ENCODE peak calls at places on chromosomes 5 and 9, in ten cellular contexts. Y is WERI-Rb-1, G is tibial artery, Z is uterus, H is A549, L is H9, J is right cardiac atrium, T is GM23248, D is upper lobe of left lung, V is upper lobe of right lung. I is an unnamed sample.
A peak's percentile ranks its signal among the peaks of the same experiment; 100 is the strongest.

GRCh38 chr5:40442346-40442745 is 237.4 kb upstream of the PTGER4 start:
- DNase-seq in L (no peak), Z (no peak), J (no peak), Y (no peak), D (no peak), V (no peak), T (peak; percentile 41), H (no peak), G (no peak), I (no peak)

GRCh38 chr5:65102501-65102825 is 333.7 kb downstream of the CWC27 start:
- DNase-seq in D (no peak), T (no peak), Z (no peak), J (no peak), L (peak; percentile 40), Y (no peak), H (no peak), G (no peak), V (no peak), I (no peak)

GRCh38 chr9:122941560-122942234 is 877 bp downstream of the RABGAP1 start:
- DNase-seq in Y (no peak), D (no peak), T (peak; percentile 80), J (no peak), Z (no peak), H (no peak), L (no peak), G (no peak), V (no peak), I (peak; percentile 37)

GRCh38 chr5:159061186-159061796 is 38.4 kb downstream of the EBF1 start:
- DNase-seq in J (peak; percentile 79), Z (peak; percentile 63), D (no peak), L (no peak), V (no peak), G (peak; percentile 74), Y (peak; percentile 43), H (no peak), T (peak; percentile 97), I (no peak)

GRCh38 chr9:33524431-33524947 is 438 bp downstream of the ANKRD18B start:
- DNase-seq in H (peak; percentile 33), D (no peak), L (peak; percentile 35), G (no peak), T (peak; percentile 28), Z (no peak), J (no peak), Y (peak; percentile 30), V (no peak), I (peak; percentile 51)

GRCh38 chr5:33010851-33011250 is 299.7 kb downstream of the NPR3 start:
- DNase-seq in L (no peak), D (no peak), G (no peak), V (no peak), T (peak; percentile 59), J (no peak), Z (no peak), Y (no peak), H (no peak), I (no peak)

GRCh38 chr5:54753034-54753433 is 232.4 kb downstream of the ESM1 start:
- DNase-seq in J (no peak), G (no peak), H (no peak), Z (no peak), D (no peak), L (no peak), V (no peak), T (peak; percentile 82), Y (no peak), I (no peak)

GRCh38 chr9:115008536-115008935 is 78.1 kb upstream of the TNFSF8 start:
- DNase-seq in H (peak; percentile 51), J (no peak), T (peak; percentile 96), G (no peak), L (no peak), Y (peak; percentile 55), V (no peak), D (peak; percentile 50), Z (no peak), I (no peak)

GRCh38 chr5:62315376-62316049 is 9.5 kb downstream of the KIF2A start:
- DNase-seq in T (peak; percentile 40), Z (no peak), G (no peak), H (no peak), V (no peak), Y (peak; percentile 23), D (no peak), L (no peak), J (no peak), I (no peak)

GRCh38 chr5:28374492-28374934 is 1336.1 kb upstream of the CDH9 start:
- DNase-seq in V (peak; percentile 80), T (no peak), H (peak; percentile 89), Y (no peak), L (no peak), D (peak; percentile 86), Z (no peak), J (no peak), G (no peak), I (no peak)

GRCh38 chr5:160269017-160269416 is 39.7 kb downstream of the FABP6 start:
- DNase-seq in Z (peak; percentile 76), D (peak; percentile 97), T (peak; percentile 57), Y (no peak), H (no peak), J (peak; percentile 92), L (no peak), G (peak; percentile 78), V (peak; percentile 94), I (no peak)

DNA sequence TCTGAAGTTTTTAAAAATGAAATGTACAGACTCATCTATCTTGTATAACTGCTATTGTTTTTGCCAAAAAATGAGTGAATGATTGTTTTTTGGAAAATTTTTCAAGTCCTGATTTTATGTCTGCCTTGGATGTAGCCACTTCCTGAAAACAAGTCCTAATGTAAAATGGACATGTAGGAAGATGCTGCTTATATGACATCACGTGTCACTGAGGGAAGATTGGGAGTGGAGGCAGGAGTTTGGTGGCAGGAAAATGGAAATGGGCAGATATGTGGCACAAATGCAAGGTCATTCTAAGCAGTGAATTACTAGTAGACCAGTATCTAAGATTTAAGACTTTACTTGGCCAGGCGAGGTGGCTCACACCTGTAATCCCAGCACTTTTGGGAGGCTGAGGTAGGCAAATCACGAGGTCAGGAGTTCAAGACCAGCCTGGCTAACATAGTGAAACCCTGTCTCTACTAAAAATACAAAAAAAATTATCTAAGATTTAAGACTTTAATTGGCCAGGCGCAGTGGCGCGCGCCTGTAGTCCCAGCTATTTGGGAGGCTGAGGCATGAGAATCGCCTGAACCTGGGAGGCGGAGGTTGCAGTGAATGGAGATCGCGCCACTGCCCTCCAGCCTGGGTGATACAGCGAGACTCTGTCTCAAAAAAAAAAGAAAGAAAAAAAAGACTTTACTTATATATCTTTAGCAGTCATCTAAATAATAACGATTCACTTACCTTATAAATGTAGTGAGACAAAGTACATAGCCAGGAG is 3.4 kb downstream of the DAPK1 start:
- DNase-seq in L (no peak), Z (no peak), Y (no peak), H (no peak), V (no peak), G (no peak), D (no peak), J (no peak), T (no peak), I (no peak)
- H3K27ac ChIP-seq in L (no peak overlapping the region), Z (no peak overlapping the region), Y (no peak overlapping the region), H (no peak overlapping the region), V (peak overlapping the region; percentile 38), G (no peak overlapping the region), D (peak overlapping the region; percentile 44), J (no peak overlapping the region), T (no peak overlapping the region), I (no peak overlapping the region)

GRCh38 chr9:121359358-121360294 is 10.4 kb downstream of the STOM start:
- DNase-seq in J (no peak), Z (no peak), Y (no peak), G (no peak), H (no peak), T (peak; percentile 27), V (no peak), D (no peak), L (no peak), I (no peak)

GRCh38 chr9:121360975-121361374 is 9.1 kb downstream of the STOM start:
- DNase-seq in J (no peak), Z (no peak), L (no peak), G (no peak), D (no peak), V (no peak), T (peak; percentile 94), H (no peak), Y (no peak), I (no peak)

GRCh38 chr9:121367651-121368510 is 2.2 kb downstream of the STOM start:
- DNase-seq in G (no peak), Y (no peak), L (no peak), Z (no peak), H (peak; percentile 27), T (peak; percentile 56), J (no peak), D (no peak), V (no peak), I (peak; percentile 51)

GRCh38 chr9:121362813-121363585 is 7.1 kb downstream of the STOM start:
- DNase-seq in V (no peak), J (no peak), Z (no peak), L (no peak), Y (no peak), T (peak; percentile 85), G (no peak), D (no peak), H (peak; percentile 48), I (no peak)

GRCh38 chr9:121363586-121363961 is 6.5 kb downstream of the STOM start:
- DNase-seq in Z (no peak), T (no peak), G (no peak), J (no peak), L (no peak), Y (no peak), D (no peak), V (no peak), H (no peak), I (no peak)
- H3K27ac ChIP-seq in Z (peak overlapping the region; percentile 75), T (peak overlapping the region; percentile 87), G (peak overlapping the region; percentile 93), J (no peak overlapping the region), L (no peak overlapping the region), Y (peak overlapping the region; percentile 34), D (peak overlapping the region; percentile 56), V (peak overlapping the region; percentile 95), H (peak overlapping the region; percentile 55), I (no peak overlapping the region)

GRCh38 chr5:173744527-173744926 is 128.1 kb upstream of the BOD1 start:
- DNase-seq in Z (no peak), Y (no peak), H (no peak), V (no peak), T (no peak), J (no peak), D (no peak), G (no peak), L (no peak), I (peak; percentile 34)
- H3K27ac ChIP-seq in Z (peak overlapping the region; percentile 37), Y (peak overlapping the region; percentile 71), H (no peak overlapping the region), V (no peak overlapping the region), T (no peak overlapping the region), J (no peak overlapping the region), D (no peak overlapping the region), G (no peak overlapping the region), L (no peak overlapping the region), I (peak overlapping the region; percentile 13)

DNA sequence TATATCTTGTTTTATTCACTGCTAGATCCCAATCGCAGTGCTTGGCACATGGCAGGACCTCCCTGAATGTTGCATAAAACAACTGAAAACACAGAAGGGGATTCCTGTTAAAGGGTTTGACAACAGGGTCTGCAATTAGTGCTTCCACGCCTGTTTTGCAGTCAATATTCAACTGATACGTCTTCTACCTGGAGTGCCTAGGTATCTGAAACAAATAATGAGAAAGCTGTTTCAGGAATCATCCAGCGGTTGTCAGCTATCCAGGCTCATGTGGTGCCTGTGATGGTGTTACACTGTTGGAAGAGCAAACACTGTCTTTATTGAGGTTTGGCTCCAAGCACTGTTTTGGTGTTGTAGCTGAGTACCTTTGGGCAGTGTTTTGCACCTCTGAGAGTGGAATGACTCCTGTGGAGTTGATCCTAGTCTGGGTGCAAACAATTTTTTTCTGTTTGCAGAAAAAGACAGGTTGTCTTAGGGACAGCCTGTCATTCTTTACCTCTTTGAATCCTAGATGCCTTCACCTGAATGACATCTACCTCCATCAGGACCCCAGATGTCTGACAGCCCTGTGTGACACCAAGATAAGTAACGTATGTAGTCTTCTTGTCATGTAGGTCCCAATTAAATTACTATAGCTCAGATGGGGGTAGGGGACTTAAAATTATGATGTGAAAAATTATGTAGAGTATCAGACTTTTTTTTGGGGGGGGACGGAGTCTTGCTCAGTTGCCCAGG is 14.8 kb upstream of the MATR3 start:
- DNase-seq in D (no peak), H (no peak), J (no peak), Y (no peak), L (no peak), Z (no peak), G (no peak), T (no peak), V (no peak), I (no peak)
- H3K27ac ChIP-seq in D (no peak overlapping the region), H (no peak overlapping the region), J (no peak overlapping the region), Y (no peak overlapping the region), L (peak overlapping the region; percentile 56), Z (no peak overlapping the region), G (no peak overlapping the region), T (no peak overlapping the region), V (no peak overlapping the region), I (peak overlapping the region; percentile 99)

I was measured in GM23338.